ENCODE peak calls at places on chromosomes 12 and 14, in four cellular contexts. D is HCT116, S is HepG2, N is K562. H is an unnamed sample.

GRCh38 chr12:122837306-122838265 is 2.3 kb downstream of the HIP1R start:
- DNase-seq in D (no peak), S (peak; percentile 57), N (peak; percentile 39), H (no peak)

GRCh38 chr14:38404616-38405015 is 148.7 kb upstream of the CLEC14A start:
- DNase-seq in D (no peak), S (no peak), N (no peak), H (no peak)

GRCh38 chr14:71130491-71131179 is 223.4 kb downstream of the PCNX1 start:
- DNase-seq in D (no peak), S (no peak), N (no peak), H (no peak)

GRCh38 chr14:105867961-105868599 is 341.7 kb downstream of the TMEM121 start:
- DNase-seq in D (no peak), S (no peak), N (no peak), H (no peak)

GRCh38 chr12:103547929-103548328 is 39.1 kb upstream of the STAB2 start:
- DNase-seq in D (no peak), S (no peak), N (no peak), H (no peak)

GRCh38 chr12:103855036-103855712 is 14.1 kb upstream of the NT5DC3 start:
- DNase-seq in D (no peak), S (peak; percentile 65), N (no peak), H (no peak)

GRCh38 chr12:69985656-69986055 is 160.6 kb downstream of the MYRFL start:
- DNase-seq in D (peak; percentile 54), S (peak; percentile 24), N (peak; percentile 32), H (no peak)

GRCh38 chr14:93977790-93978581 is 1.6 kb upstream of the ASB2 start:
- DNase-seq in D (no peak), S (no peak), N (no peak), H (no peak)

GRCh38 chr12:10941916-10942607 is 3.0 kb upstream of the TAS2R14 start:
- DNase-seq in D (peak; percentile 78), S (peak; percentile 28), N (peak; percentile 4), H (no peak)

GRCh38 chr14:90510208-90510607 is 113.4 kb downstream of the CALM1 start:
- DNase-seq in D (no peak), S (no peak), N (no peak), H (no peak)

GRCh38 chr12:124420972-124421674 is 126.2 kb downstream of the RFLNA start:
- DNase-seq in D (no peak), S (no peak), N (no peak), H (no peak)

GRCh38 chr14:53890611-53891091 is 66.0 kb downstream of the BMP4 start:
- DNase-seq in D (no peak), S (peak; percentile 46), N (no peak), H (no peak)

GRCh38 chr12:1881301-1881700 is 37.2 kb downstream of the CACNA2D4 start:
- DNase-seq in D (no peak), S (no peak), N (no peak), H (no peak)

GRCh38 chr14:22084393-22085281 is 411.0 kb upstream of the OR4E1 start:
- DNase-seq in D (peak; percentile 49), S (peak; percentile 76), N (peak; percentile 8), H (no peak)

GRCh38 chr14:78491015-78491414 is 320.8 kb downstream of the NRXN3 start:
- DNase-seq in D (no peak), S (no peak), N (no peak), H (no peak)

GRCh38 chr12:3075315-3075714 is 1.9 kb upstream of the TSPAN9 start:
- DNase-seq in D (no peak), S (no peak), N (no peak), H (no peak)

GRCh38 chr12:47105914-47106674 is 26.3 kb upstream of the AMIGO2 start:
- DNase-seq in D (no peak), S (no peak), N (no peak), H (no peak)

GRCh38 chr14:24662753-24663152 is 28.8 kb upstream of the GZMB start:
- DNase-seq in D (no peak), S (no peak), N (no peak), H (no peak)

GRCh38 chr12:123076604-123077297 is 74.1 kb downstream of the PITPNM2 start:
- DNase-seq in D (no peak), S (no peak), N (no peak), H (no peak)

GRCh38 chr14:44962573-44963528 is 861 bp downstream of the TOGARAM1 start:
- DNase-seq in D (no peak), S (no peak), N (peak; percentile 8), H (no peak)

GRCh38 chr12:95548056-95548538 is 3.2 kb downstream of the USP44 start:
- DNase-seq in D (no peak), S (no peak), N (peak; percentile 23), H (no peak)

GRCh38 chr12:3071710-3072109 is 5.5 kb upstream of the TSPAN9 start:
- DNase-seq in D (no peak), S (no peak), N (no peak), H (no peak)

GRCh38 chr14:76380991-76381390 is 5.1 kb downstream of the ESRRB start:
- DNase-seq in D (no peak), S (no peak), N (no peak), H (no peak)
- TF ChIP-seq TCF7L2 in D (no peak), S (no peak), N (no peak), H (no peak)

DNA sequence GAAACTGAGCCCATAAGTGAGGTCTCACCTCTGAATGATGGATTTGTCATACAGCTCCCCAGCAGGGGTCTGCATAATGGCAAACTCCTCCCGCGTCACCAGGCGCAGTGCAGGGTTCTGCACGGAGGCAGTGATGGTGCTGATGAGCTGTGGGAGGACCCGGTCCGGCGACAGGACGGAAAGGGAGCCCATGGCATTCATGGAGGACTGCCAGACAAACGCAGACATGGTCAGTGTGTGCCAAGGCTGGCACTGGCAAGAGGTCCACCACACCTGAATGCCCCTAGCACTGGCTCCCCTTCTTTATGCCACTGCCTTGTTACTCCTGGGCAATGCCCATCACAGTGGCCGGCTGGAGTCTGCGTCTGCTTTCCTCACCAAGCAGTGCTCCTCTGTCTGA is 32.7 kb downstream of the GCN1 start:
- DNase-seq in D (no peak), S (no peak), N (no peak), H (no peak)
- TF ChIP-seq POLR2AphosphoS5 in D (peak; percentile 19), S (no peak), N (peak; percentile 1), H (no peak)

GRCh38 chr12:27972721-27973120 is at the start of gene PTHLH:
- DNase-seq in D (no peak), S (no peak), N (no peak), H (no peak)
- H3K4me1 ChIP-seq in D (peaks cover 16% of the 10 kb centered on the region), S (peaks cover 28% of the 10 kb centered on the region), N (peaks cover 31% of the 10 kb centered on the region), H (peaks cover 23% of the 10 kb centered on the region)

GRCh38 chr12:89469361-89469760 is 55.2 kb downstream of the GALNT4 start:
- DNase-seq in D (no peak), S (no peak), N (no peak), H (no peak)

GRCh38 chr12:89472508-89472907 is 52.1 kb downstream of the GALNT4 start:
- DNase-seq in D (no peak), S (no peak), N (no peak), H (no peak)

GRCh38 chr12:89468648-89469326 is 55.8 kb downstream of the GALNT4 start:
- DNase-seq in D (no peak), S (no peak), N (no peak), H (no peak)

GRCh38 chr12:89468017-89468416 is 56.6 kb downstream of the GALNT4 start:
- DNase-seq in D (no peak), S (no peak), N (no peak), H (no peak)

DNA sequence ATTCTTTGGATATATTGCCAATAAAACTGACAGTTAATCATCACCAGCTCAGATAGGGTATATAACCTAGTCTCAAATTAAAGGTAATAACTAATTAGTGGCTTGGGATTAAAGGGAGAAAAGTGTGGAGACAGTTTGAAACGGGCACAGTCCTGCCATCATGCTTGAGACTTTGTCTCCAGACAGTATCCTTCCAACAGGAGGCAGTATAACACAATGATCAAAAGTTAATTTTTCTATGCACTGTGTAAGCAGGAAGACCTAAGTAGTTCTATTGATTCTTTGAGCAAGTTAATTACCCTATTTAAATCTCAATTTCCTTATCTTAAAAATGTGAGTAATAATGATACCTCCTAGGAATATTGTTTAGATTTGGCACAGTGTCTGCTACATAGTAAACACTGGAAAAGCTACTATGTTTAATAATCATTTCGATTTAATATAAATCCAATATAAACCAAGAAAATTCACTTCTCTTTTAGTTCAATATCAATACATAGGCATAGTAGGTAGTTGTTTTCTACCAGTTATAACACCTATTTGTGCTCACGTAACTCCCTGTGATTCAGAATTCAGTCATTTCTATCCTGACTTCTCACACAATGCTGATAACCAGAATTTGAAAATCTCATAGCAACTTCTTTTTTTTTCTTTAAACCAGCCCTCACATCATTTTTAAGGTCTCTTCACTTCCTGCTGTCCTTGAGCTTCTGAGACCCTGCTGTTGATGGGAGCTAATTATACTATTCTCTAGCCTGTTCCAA is 53.7 kb downstream of the GALNT4 start:
- DNase-seq in D (peak; percentile 42), S (peak; percentile 58), N (peak; percentile 34), H (peak; percentile 33)
- TF ChIP-seq TCF7L2 in D (no peak), S (no peak), N (no peak), H (no peak)

GRCh38 chr12:105948331-105948730 is 190.4 kb downstream of the NUAK1 start:
- DNase-seq in D (no peak), S (no peak), N (no peak), H (no peak)
- TF ChIP-seq POLR2AphosphoS5 in D (no peak), S (no peak), N (no peak), H (no peak)

GRCh38 chr14:69673099-69673498 is 61.7 kb downstream of the SUSD6 start:
- DNase-seq in D (no peak), S (no peak), N (no peak), H (no peak)

GRCh38 chr14:69672372-69672771 is 61.0 kb downstream of the SUSD6 start:
- DNase-seq in D (no peak), S (no peak), N (no peak), H (no peak)

GRCh38 chr14:69670093-69670492 is 58.7 kb downstream of the SUSD6 start:
- DNase-seq in D (no peak), S (no peak), N (no peak), H (no peak)

GRCh38 chr14:69669375-69669774 is 58.0 kb downstream of the SUSD6 start:
- DNase-seq in D (no peak), S (no peak), N (no peak), H (no peak)

DNA sequence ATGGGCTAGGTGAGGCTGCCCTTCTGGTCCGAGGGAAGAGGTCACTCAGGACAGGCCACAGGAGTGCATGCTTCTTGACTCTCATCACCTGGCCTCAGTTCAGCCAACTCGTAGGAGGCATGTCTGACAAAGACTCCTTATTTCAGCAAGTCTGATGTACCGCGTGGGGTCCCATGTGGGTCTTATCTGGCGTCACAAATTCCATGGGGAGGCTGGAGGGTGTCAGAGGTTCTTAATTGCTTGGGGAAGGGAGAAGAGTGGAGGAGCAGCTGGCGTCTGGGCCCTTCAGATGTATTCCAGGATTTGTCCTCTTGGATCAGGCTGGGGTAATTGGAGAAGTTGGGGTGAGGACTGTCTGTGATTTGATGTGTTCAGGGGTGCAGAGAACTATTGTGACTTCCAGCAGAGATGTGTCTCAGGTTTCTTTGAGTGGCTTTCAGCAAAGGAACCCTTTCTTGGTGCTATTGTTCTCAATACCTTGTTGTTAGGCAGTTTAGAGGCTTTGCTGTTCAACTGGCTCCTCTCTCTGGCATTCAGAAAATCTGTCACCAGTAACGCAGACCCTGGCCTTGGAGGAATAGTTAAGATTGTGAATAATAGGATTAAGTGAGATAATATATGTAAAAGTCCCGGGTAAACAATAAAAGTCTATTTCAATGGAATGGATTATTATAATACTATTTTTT is 60.1 kb downstream of the SUSD6 start:
- DNase-seq in D (no peak), S (no peak), N (no peak), H (no peak)
- H3K4me1 ChIP-seq in D (no peaks in the 10 kb centered on the region), S (peaks cover 38% of the 10 kb centered on the region), N (no peaks in the 10 kb centered on the region), H (no peaks in the 10 kb centered on the region)

H was measured in Panc1.